ENCODE peak calls at places on chromosomes 11 and 22, in four cellular contexts. P, H, L and T are unnamed samples.
A peak's percentile ranks its signal among the peaks of the same experiment; 100 is the strongest.

GRCh38 chr11:925496-926301 is at the start of gene AP2A2:
- DNase-seq in L (peak; percentile 82), H (peak; percentile 78), P (peak; percentile 80), T (peak; percentile 74)

GRCh38 chr11:43868852-43869567 is 11.6 kb upstream of the ALKBH3 start:
- DNase-seq in H (no peak), P (no peak), L (no peak), T (no peak)

GRCh38 chr11:28836285-28837081 is 728.3 kb downstream of the METTL15 start:
- DNase-seq in L (no peak), P (no peak), H (no peak), T (no peak)

GRCh38 chr11:99614353-99614752 is 593.6 kb downstream of the CNTN5 start:
- DNase-seq in H (no peak), L (no peak), P (no peak), T (no peak)

GRCh38 chr11:72227316-72228228 is 3.0 kb downstream of the INPPL1 start:
- DNase-seq in P (no peak), L (peak; percentile 37), H (no peak), T (peak; percentile 50)

GRCh38 chr22:45757068-45757467 is 85.4 kb downstream of the ATXN10 start:
- DNase-seq in L (no peak), H (no peak), P (peak; percentile 88), T (no peak)

GRCh38 chr11:118522571-118523072 is 4.7 kb upstream of the TTC36 start:
- DNase-seq in L (no peak), P (no peak), H (no peak), T (no peak)

GRCh38 chr11:31656051-31656450 is 146.5 kb downstream of the ELP4 start:
- DNase-seq in L (no peak), H (no peak), P (no peak), T (no peak)

GRCh38 chr22:20013382-20013871 is 3.2 kb downstream of the ARVCF start:
- DNase-seq in H (no peak), P (peak; percentile 32), L (no peak), T (peak; percentile 63)

GRCh38 chr11:62402226-62402625 is 16.6 kb upstream of the SCGB1A1 start:
- DNase-seq in P (no peak), H (peak; percentile 78), L (no peak), T (no peak)

GRCh38 chr11:133065847-133066485 is 466.3 kb downstream of the OPCML start:
- DNase-seq in H (no peak), L (no peak), P (no peak), T (no peak)

GRCh38 chr22:30516731-30517130 is 11.2 kb upstream of the SEC14L4 start:
- DNase-seq in H (no peak), P (no peak), L (no peak), T (no peak)

GRCh38 chr22:48666620-48667019 is 1161.1 kb downstream of the BRD1 start:
- DNase-seq in P (no peak), L (no peak), H (no peak), T (no peak)